ENCODE peak calls at places on chromosomes 6 and 20, in eight cellular contexts. One of them, this sample, is unnamed. For H3K4me1 and H3K9me2, the result is how much of the 10 kb centered on the place peaks cover.

GRCh38 chr6:53347250-53347920 is 1.4 kb downstream of the ELOVL5 start:
- DNase-seq in GM23338: peak
- DNase-seq in HCT116: no peak
- DNase-seq in hepatocyte: peak
- DNase-seq in OCI-LY7: peak
- DNase-seq in PC-3: peak
- DNase-seq in SK-N-SH: no peak
- DNase-seq in MM.1S: peak
- DNase-seq in this sample: peak

GRCh38 chr6:148388477-148388876 is 45.8 kb downstream of the SASH1 start:
- DNase-seq in GM23338: no peak
- DNase-seq in HCT116: no peak
- DNase-seq in hepatocyte: no peak
- DNase-seq in OCI-LY7: no peak
- DNase-seq in PC-3: no peak
- DNase-seq in SK-N-SH: no peak
- DNase-seq in MM.1S: no peak
- DNase-seq in this sample: no peak

GRCh38 chr6:45991189-45991588 is 24.5 kb downstream of the CLIC5 start:
- DNase-seq in GM23338: peak
- DNase-seq in HCT116: no peak
- DNase-seq in hepatocyte: no peak
- DNase-seq in OCI-LY7: no peak
- DNase-seq in PC-3: no peak
- DNase-seq in SK-N-SH: no peak
- DNase-seq in MM.1S: no peak
- DNase-seq in this sample: no peak

GRCh38 chr20:63381781-63382431 is 20.8 kb upstream of the CHRNA4 start:
- DNase-seq in GM23338: peak
- DNase-seq in HCT116: no peak
- DNase-seq in hepatocyte: peak
- DNase-seq in OCI-LY7: no peak
- DNase-seq in PC-3: peak
- DNase-seq in SK-N-SH: peak
- DNase-seq in MM.1S: no peak
- DNase-seq in this sample: peak

GRCh38 chr20:46985241-46985640 is 90.6 kb downstream of the EYA2 start:
- DNase-seq in GM23338: no peak
- DNase-seq in HCT116: no peak
- DNase-seq in hepatocyte: no peak
- DNase-seq in OCI-LY7: no peak
- DNase-seq in PC-3: peak
- DNase-seq in SK-N-SH: no peak
- DNase-seq in MM.1S: no peak
- DNase-seq in this sample: no peak

GRCh38 chr6:14267885-14268660 is 150.5 kb downstream of the CD83 start:
- DNase-seq in GM23338: no peak
- DNase-seq in HCT116: no peak
- DNase-seq in hepatocyte: no peak
- DNase-seq in OCI-LY7: no peak
- DNase-seq in PC-3: no peak
- DNase-seq in SK-N-SH: no peak
- DNase-seq in MM.1S: no peak
- DNase-seq in this sample: no peak

GRCh38 chr6:138973481-138974140 is 14.4 kb downstream of the REPS1 start:
- DNase-seq in GM23338: no peak
- DNase-seq in HCT116: no peak
- DNase-seq in hepatocyte: no peak
- DNase-seq in OCI-LY7: no peak
- DNase-seq in PC-3: peak
- DNase-seq in SK-N-SH: no peak
- DNase-seq in MM.1S: no peak
- DNase-seq in this sample: peak

GRCh38 chr6:138245751-138246150 is 27.5 kb upstream of the PBOV1 start:
- DNase-seq in GM23338: no peak
- DNase-seq in HCT116: no peak
- DNase-seq in hepatocyte: no peak
- DNase-seq in OCI-LY7: no peak
- DNase-seq in PC-3: no peak
- DNase-seq in SK-N-SH: no peak
- DNase-seq in MM.1S: no peak
- DNase-seq in this sample: no peak

GRCh38 chr6:156955494-156956183 is 178.5 kb downstream of the ARID1B start:
- DNase-seq in GM23338: no peak
- DNase-seq in HCT116: no peak
- DNase-seq in hepatocyte: no peak
- DNase-seq in OCI-LY7: no peak
- DNase-seq in PC-3: no peak
- DNase-seq in SK-N-SH: no peak
- DNase-seq in MM.1S: no peak
- DNase-seq in this sample: no peak

GRCh38 chr20:45814314-45814713 is 1.9 kb downstream of the UBE2C start:
- DNase-seq in GM23338: no peak
- DNase-seq in HCT116: no peak
- DNase-seq in hepatocyte: peak
- DNase-seq in OCI-LY7: no peak
- DNase-seq in PC-3: no peak
- DNase-seq in SK-N-SH: no peak
- DNase-seq in MM.1S: no peak
- DNase-seq in this sample: no peak

GRCh38 chr6:114557089-114557488 is 214.3 kb upstream of the HS3ST5 start:
- DNase-seq in GM23338: no peak
- DNase-seq in HCT116: no peak
- DNase-seq in hepatocyte: no peak
- DNase-seq in OCI-LY7: no peak
- DNase-seq in PC-3: no peak
- DNase-seq in SK-N-SH: no peak
- DNase-seq in MM.1S: no peak
- DNase-seq in this sample: no peak

GRCh38 chr6:110874880-110875547 is 429 bp downstream of the AMD1 start:
- DNase-seq in GM23338: no peak
- DNase-seq in HCT116: no peak
- DNase-seq in hepatocyte: no peak
- DNase-seq in OCI-LY7: peak
- DNase-seq in PC-3: no peak
- DNase-seq in SK-N-SH: peak
- DNase-seq in MM.1S: peak
- DNase-seq in this sample: peak

GRCh38 chr20:14992071-14992654 is 654.8 kb upstream of the FLRT3 start:
- DNase-seq in GM23338: no peak
- DNase-seq in HCT116: no peak
- DNase-seq in hepatocyte: no peak
- DNase-seq in OCI-LY7: no peak
- DNase-seq in PC-3: peak
- DNase-seq in SK-N-SH: no peak
- DNase-seq in MM.1S: no peak
- DNase-seq in this sample: peak

GRCh38 chr6:30612687-30613248 is 4.3 kb downstream of the PPP1R10 start:
- DNase-seq in GM23338: no peak
- DNase-seq in HCT116: no peak
- DNase-seq in hepatocyte: no peak
- DNase-seq in OCI-LY7: no peak
- DNase-seq in PC-3: peak
- DNase-seq in SK-N-SH: no peak
- DNase-seq in MM.1S: no peak
- DNase-seq in this sample: peak

GRCh38 chr6:28537509-28538140 is 11.9 kb downstream of the GPX5 start:
- DNase-seq in GM23338: peak
- DNase-seq in HCT116: peak
- DNase-seq in hepatocyte: peak
- DNase-seq in OCI-LY7: no peak
- DNase-seq in PC-3: peak
- DNase-seq in SK-N-SH: no peak
- DNase-seq in MM.1S: no peak
- DNase-seq in this sample: peak

GRCh38 chr6:132218063-132218696 is 183.1 kb downstream of the MOXD1 start:
- DNase-seq in GM23338: peak
- DNase-seq in HCT116: peak
- DNase-seq in hepatocyte: peak
- DNase-seq in OCI-LY7: peak
- DNase-seq in PC-3: peak
- DNase-seq in SK-N-SH: peak
- DNase-seq in MM.1S: peak
- DNase-seq in this sample: peak

GRCh38 chr6:111746983-111747773 is 126.1 kb downstream of the FYN start:
- DNase-seq in GM23338: peak
- DNase-seq in HCT116: no peak
- DNase-seq in hepatocyte: no peak
- DNase-seq in OCI-LY7: no peak
- DNase-seq in PC-3: no peak
- DNase-seq in SK-N-SH: no peak
- DNase-seq in MM.1S: no peak
- DNase-seq in this sample: no peak

GRCh38 chr20:59122377-59122932 is 41.2 kb upstream of the ZNF831 start:
- DNase-seq in GM23338: no peak
- DNase-seq in HCT116: no peak
- DNase-seq in hepatocyte: no peak
- DNase-seq in OCI-LY7: peak
- DNase-seq in PC-3: no peak
- DNase-seq in SK-N-SH: no peak
- DNase-seq in MM.1S: no peak
- DNase-seq in this sample: no peak

GRCh38 chr6:142848156-142848555 is 96.8 kb downstream of the HIVEP2 start:
- DNase-seq in GM23338: no peak
- DNase-seq in HCT116: no peak
- DNase-seq in hepatocyte: no peak
- DNase-seq in OCI-LY7: no peak
- DNase-seq in PC-3: no peak
- DNase-seq in SK-N-SH: no peak
- DNase-seq in MM.1S: no peak
- DNase-seq in this sample: no peak

GRCh38 chr6:117326396-117326795 is 61.0 kb downstream of the VGLL2 start:
- DNase-seq in GM23338: no peak
- DNase-seq in HCT116: no peak
- DNase-seq in hepatocyte: no peak
- DNase-seq in OCI-LY7: no peak
- DNase-seq in PC-3: peak
- DNase-seq in SK-N-SH: no peak
- DNase-seq in MM.1S: no peak
- DNase-seq in this sample: peak

GRCh38 chr6:168124161-168124560 is 45.1 kb upstream of the FRMD1 start:
- DNase-seq in GM23338: no peak
- DNase-seq in HCT116: no peak
- DNase-seq in hepatocyte: no peak
- DNase-seq in OCI-LY7: no peak
- DNase-seq in PC-3: no peak
- DNase-seq in SK-N-SH: no peak
- DNase-seq in MM.1S: no peak
- DNase-seq in this sample: no peak

GRCh38 chr20:38499366-38499765 is 26.7 kb downstream of the RALGAPB start:
- DNase-seq in GM23338: no peak
- DNase-seq in HCT116: no peak
- DNase-seq in hepatocyte: no peak
- DNase-seq in OCI-LY7: no peak
- DNase-seq in PC-3: no peak
- DNase-seq in SK-N-SH: no peak
- DNase-seq in MM.1S: no peak
- DNase-seq in this sample: no peak

GRCh38 chr20:63083831-63084562 is 77.2 kb upstream of the BHLHE23 start:
- DNase-seq in GM23338: no peak
- DNase-seq in HCT116: no peak
- DNase-seq in hepatocyte: no peak
- DNase-seq in OCI-LY7: no peak
- DNase-seq in PC-3: no peak
- DNase-seq in SK-N-SH: no peak
- DNase-seq in MM.1S: no peak
- DNase-seq in this sample: no peak

GRCh38 chr6:11270030-11271027 is 37.9 kb upstream of the NEDD9 start:
- DNase-seq in GM23338: no peak
- DNase-seq in HCT116: no peak
- DNase-seq in hepatocyte: peak
- DNase-seq in OCI-LY7: no peak
- DNase-seq in PC-3: no peak
- DNase-seq in SK-N-SH: peak
- DNase-seq in MM.1S: no peak
- DNase-seq in this sample: no peak
- H3K4me1 ChIP-seq in GM23338: under half
- H3K4me1 ChIP-seq in HCT116: under half
- H3K4me1 ChIP-seq in hepatocyte: under half
- H3K4me1 ChIP-seq in OCI-LY7: under half
- H3K4me1 ChIP-seq in PC-3: under half
- H3K4me1 ChIP-seq in SK-N-SH: under half
- H3K4me1 ChIP-seq in MM.1S: under half
- H3K4me1 ChIP-seq in this sample: under half

GRCh38 chr6:43089874-43090556 is 13.9 kb downstream of the PTK7 start:
- DNase-seq in GM23338: peak
- DNase-seq in HCT116: no peak
- DNase-seq in hepatocyte: peak
- DNase-seq in OCI-LY7: no peak
- DNase-seq in PC-3: no peak
- DNase-seq in SK-N-SH: no peak
- DNase-seq in MM.1S: no peak
- DNase-seq in this sample: peak
- TF ChIP-seq EZH2phosphoT487 in GM23338: no peak
- TF ChIP-seq EZH2phosphoT487 in HCT116: no peak
- TF ChIP-seq EZH2phosphoT487 in hepatocyte: no peak
- TF ChIP-seq EZH2phosphoT487 in OCI-LY7: no peak
- TF ChIP-seq EZH2phosphoT487 in PC-3: no peak
- TF ChIP-seq EZH2phosphoT487 in SK-N-SH: no peak
- TF ChIP-seq EZH2phosphoT487 in MM.1S: no peak
- TF ChIP-seq EZH2phosphoT487 in this sample: no peak

GRCh38 chr6:36700071-36700811 is 2.6 kb downstream of the RAB44 start:
- DNase-seq in GM23338: no peak
- DNase-seq in HCT116: no peak
- DNase-seq in hepatocyte: no peak
- DNase-seq in OCI-LY7: no peak
- DNase-seq in PC-3: no peak
- DNase-seq in SK-N-SH: no peak
- DNase-seq in MM.1S: no peak
- DNase-seq in this sample: no peak
- H3K9me2 ChIP-seq in GM23338: under half
- H3K9me2 ChIP-seq in HCT116: under half
- H3K9me2 ChIP-seq in hepatocyte: under half
- H3K9me2 ChIP-seq in OCI-LY7: under half
- H3K9me2 ChIP-seq in PC-3: under half
- H3K9me2 ChIP-seq in SK-N-SH: under half
- H3K9me2 ChIP-seq in MM.1S: under half
- H3K9me2 ChIP-seq in this sample: under half

DNA sequence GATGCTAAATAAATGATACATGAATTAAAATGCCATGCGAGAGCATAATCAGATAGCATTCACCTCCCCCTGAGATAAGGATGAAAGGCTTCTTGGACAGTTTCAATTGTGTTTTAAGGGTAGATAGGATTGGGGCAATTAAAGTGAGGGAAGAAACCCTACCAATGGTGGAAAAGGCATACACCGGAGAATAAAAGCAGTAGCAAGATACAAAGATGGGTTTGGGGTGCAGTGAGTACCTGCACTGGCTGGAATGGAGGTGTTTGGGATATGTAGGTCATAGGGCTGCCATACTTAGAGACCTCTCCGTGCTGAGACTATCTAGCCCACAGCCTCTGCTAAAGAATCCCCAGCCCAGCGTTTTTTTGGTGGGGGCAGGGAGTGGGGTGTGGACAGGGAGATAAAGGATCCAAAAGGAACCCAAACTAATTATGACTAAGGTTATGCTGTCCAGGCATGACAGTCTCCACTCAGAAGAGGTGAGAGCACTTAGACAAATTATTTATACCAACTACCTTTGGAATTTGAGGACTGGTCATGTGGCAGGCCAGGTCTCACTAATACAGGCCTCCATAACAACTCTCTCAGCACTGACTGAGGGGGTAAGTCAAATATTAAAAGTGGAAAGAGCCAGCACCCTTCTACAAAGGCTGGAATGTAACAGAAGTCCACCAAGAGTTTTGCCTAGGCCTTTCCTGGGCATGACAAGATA is 280.8 kb downstream of the ADGB start:
- DNase-seq in GM23338: no peak
- DNase-seq in HCT116: no peak
- DNase-seq in hepatocyte: no peak
- DNase-seq in OCI-LY7: no peak
- DNase-seq in PC-3: no peak
- DNase-seq in SK-N-SH: no peak
- DNase-seq in MM.1S: no peak
- DNase-seq in this sample: no peak
- H3K4me1 ChIP-seq in GM23338: under half
- H3K4me1 ChIP-seq in HCT116: under half
- H3K4me1 ChIP-seq in hepatocyte: under half
- H3K4me1 ChIP-seq in OCI-LY7: under half
- H3K4me1 ChIP-seq in PC-3: under half
- H3K4me1 ChIP-seq in SK-N-SH: under half
- H3K4me1 ChIP-seq in MM.1S: under half
- H3K4me1 ChIP-seq in this sample: under half

This sample was measured in GM23248.